ENCODE peak calls at places on chromosomes 2 and 18, in five cellular contexts. G is AG09309; D is GM10248; J is CD4-positive, alpha-beta T cell; X is mammary epithelial cell. E is an unnamed sample.

GRCh38 chr2:157764386-157764785 is 111.7 kb downstream of the ACVR1 start:
- DNase-seq in X (no peak), D (no peak), J (no peak), G (no peak), E (no peak)

GRCh38 chr2:65729246-65729645 is 296.8 kb upstream of the SPRED2 start:
- DNase-seq in G (no peak), X (peak), D (no peak), J (no peak), E (no peak)

GRCh38 chr18:79077181-79077580 is 8.0 kb downstream of the ATP9B start:
- DNase-seq in D (no peak), J (no peak), X (no peak), G (no peak), E (no peak)

GRCh38 chr2:179422037-179422643 is 157.5 kb upstream of the SESTD1 start:
- DNase-seq in X (peak), G (no peak), J (no peak), D (peak), E (peak)

GRCh38 chr2:196926562-196927317 is at the start of gene PGAP1:
- DNase-seq in D (peak), J (peak), X (peak), G (peak), E (peak)

GRCh38 chr18:3619222-3619621 is 169.2 kb downstream of the TGIF1 start:
- DNase-seq in X (no peak), G (no peak), J (no peak), D (no peak), E (no peak)

GRCh38 chr18:47262397-47263196 is 11.1 kb upstream of the SKOR2 start:
- DNase-seq in J (no peak), D (no peak), G (no peak), X (no peak), E (no peak)

GRCh38 chr2:98503481-98504096 is 58.9 kb downstream of the INPP4A start:
- DNase-seq in D (no peak), J (no peak), X (no peak), G (no peak), E (no peak)

GRCh38 chr2:106562826-106563594 is 75.8 kb downstream of the CD8B2 start:
- DNase-seq in G (no peak), J (no peak), X (no peak), D (no peak), E (no peak)

GRCh38 chr18:64167408-64167807 is 18.5 kb upstream of the LINC00305 start:
- DNase-seq in X (no peak), G (no peak), D (no peak), J (no peak), E (no peak)

GRCh38 chr2:144975881-144976280 is 456.0 kb upstream of the ZEB2 start:
- DNase-seq in D (no peak), X (no peak), G (no peak), J (no peak), E (no peak)

GRCh38 chr18:50327983-50328382 is 40.5 kb upstream of the CXXC1 start:
- DNase-seq in D (no peak), J (no peak), G (no peak), X (no peak), E (no peak)

GRCh38 chr2:237128026-237128703 is 42.5 kb downstream of the COPS8 start:
- DNase-seq in G (peak), D (no peak), X (peak), J (no peak), E (no peak)

GRCh38 chr18:68769423-68769822 is 28.5 kb upstream of the CCDC102B start:
- DNase-seq in X (no peak), D (no peak), J (no peak), G (peak), E (no peak)

GRCh38 chr2:224882291-224883171 is 159.7 kb downstream of the DOCK10 start:
- DNase-seq in X (peak), D (no peak), G (peak), J (no peak), E (no peak)

GRCh38 chr18:79399275-79400081 is 3.7 kb downstream of the NFATC1 start:
- DNase-seq in D (no peak), G (no peak), X (no peak), J (no peak), E (no peak)

GRCh38 chr2:85754313-85755095 is 713 bp downstream of the ATOH8 start:
- DNase-seq in X (peak), J (peak), D (no peak), G (no peak), E (peak)

GRCh38 chr2:179569834-179570233 is 291.6 kb downstream of the ZNF385B start:
- DNase-seq in X (peak), D (no peak), J (no peak), G (peak), E (no peak)

GRCh38 chr2:224890407-224890806 is 151.9 kb downstream of the DOCK10 start:
- DNase-seq in D (no peak), X (no peak), J (no peak), G (no peak), E (no peak)

GRCh38 chr2:220893411-220893810 is 678.7 kb downstream of the EPHA4 start:
- DNase-seq in G (no peak), X (peak), J (no peak), D (no peak), E (no peak)

GRCh38 chr18:2036136-2036535 is 535.2 kb downstream of the METTL4 start:
- DNase-seq in G (no peak), D (no peak), J (no peak), X (peak), E (no peak)

GRCh38 chr2:210225461-210225798 is 183 bp upstream of the ACADL start:
- DNase-seq in X (no peak), G (no peak), D (no peak), J (no peak), E (no peak)

GRCh38 chr2:10549621-10550020 is 101.5 kb upstream of the ODC1 start:
- DNase-seq in G (no peak), D (no peak), X (no peak), J (no peak), E (no peak)

GRCh38 chr2:181955010-181955409 is 30.6 kb upstream of the PPP1R1C start:
- DNase-seq in G (peak), D (no peak), X (peak), J (no peak), E (no peak)

GRCh38 chr2:88838165-88838635 is 146.7 kb downstream of the RPIA start:
- DNase-seq in G (no peak), X (no peak), J (no peak), D (peak), E (no peak)

GRCh38 chr2:120447122-120447785 is 101.3 kb downstream of the INHBB start:
- DNase-seq in D (no peak), J (no peak), G (no peak), X (no peak), E (no peak)

GRCh38 chr2:134736167-134736885 is 17.5 kb upstream of the TMEM163 start:
- DNase-seq in J (no peak), D (no peak), G (no peak), X (peak), E (no peak)

GRCh38 chr2:204021290-204022081 is 84.9 kb downstream of the ICOS start:
- DNase-seq in G (no peak), J (no peak), D (no peak), X (no peak), E (no peak)

GRCh38 chr2:144936442-144936841 is 416.5 kb upstream of the ZEB2 start:
- DNase-seq in D (no peak), X (no peak), J (no peak), G (no peak), E (no peak)

GRCh38 chr2:11024010-11024615 is 112.4 kb downstream of the KCNF1 start:
- DNase-seq in D (no peak), J (no peak), G (no peak), X (no peak), E (no peak)

GRCh38 chr2:68577183-68577582 is 66.2 kb upstream of the PROKR1 start:
- DNase-seq in J (no peak), X (no peak), G (no peak), D (no peak), E (no peak)

GRCh38 chr2:68574202-68574791 is 69.1 kb upstream of the PROKR1 start:
- DNase-seq in J (no peak), D (no peak), X (no peak), G (no peak), E (no peak)

DNA sequence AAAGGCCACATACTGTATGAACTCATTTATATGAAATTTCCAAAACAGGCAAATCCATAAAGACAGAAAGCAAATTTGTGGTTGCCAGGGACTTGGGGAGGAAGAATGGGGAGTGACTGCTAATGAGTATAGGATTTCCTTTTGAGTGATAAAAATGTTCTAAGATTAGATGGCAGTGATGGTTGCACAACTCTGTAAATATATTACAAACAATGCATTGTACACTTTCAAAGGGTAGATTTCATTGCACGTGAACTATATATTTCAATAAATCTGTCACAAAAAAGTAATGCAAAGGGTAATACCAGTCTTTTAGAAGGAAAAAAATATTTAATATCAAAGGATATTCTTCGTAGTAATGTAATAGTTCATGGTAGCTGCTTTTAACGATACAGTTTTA is 63.7 kb upstream of the PROKR1 start:
- DNase-seq in X (no peak), D (no peak), G (no peak), J (no peak), E (no peak)
- TF ChIP-seq CTCF in X (no peak), D (no peak), G (no peak), J (no peak), E (no peak)

GRCh38 chr2:149617057-149617456 is 29.5 kb upstream of the MMADHC start:
- DNase-seq in X (no peak), G (no peak), D (no peak), J (no peak), E (no peak)

GRCh38 chr2:149606251-149606811 is 18.8 kb upstream of the MMADHC start:
- DNase-seq in D (no peak), G (no peak), J (no peak), X (peak), E (no peak)

GRCh38 chr2:149613712-149614111 is 26.1 kb upstream of the MMADHC start:
- DNase-seq in G (peak), D (no peak), J (no peak), X (no peak), E (no peak)

GRCh38 chr2:149612122-149612521 is 24.5 kb upstream of the MMADHC start:
- DNase-seq in D (no peak), G (no peak), X (no peak), J (no peak), E (no peak)

GRCh38 chr2:149611100-149611820 is 23.7 kb upstream of the MMADHC start:
- DNase-seq in G (no peak), D (no peak), J (no peak), X (peak), E (no peak)
- TF ChIP-seq CTCF in G (peak), D (no peak), J (no peak), X (peak), E (no peak)

GRCh38 chr2:68837164-68837860 is 33.9 kb downstream of the BMP10 start:
- DNase-seq in J (peak), D (peak), X (peak), G (no peak), E (peak)

GRCh38 chr2:68832161-68832869 is 38.9 kb downstream of the BMP10 start:
- DNase-seq in G (no peak), D (peak), J (no peak), X (peak), E (peak)

GRCh38 chr2:68835636-68836035 is 35.6 kb downstream of the BMP10 start:
- DNase-seq in G (no peak), D (no peak), J (no peak), X (no peak), E (no peak)

GRCh38 chr2:68833162-68833561 is 38.0 kb downstream of the BMP10 start:
- DNase-seq in G (no peak), J (no peak), X (no peak), D (no peak), E (no peak)

DNA sequence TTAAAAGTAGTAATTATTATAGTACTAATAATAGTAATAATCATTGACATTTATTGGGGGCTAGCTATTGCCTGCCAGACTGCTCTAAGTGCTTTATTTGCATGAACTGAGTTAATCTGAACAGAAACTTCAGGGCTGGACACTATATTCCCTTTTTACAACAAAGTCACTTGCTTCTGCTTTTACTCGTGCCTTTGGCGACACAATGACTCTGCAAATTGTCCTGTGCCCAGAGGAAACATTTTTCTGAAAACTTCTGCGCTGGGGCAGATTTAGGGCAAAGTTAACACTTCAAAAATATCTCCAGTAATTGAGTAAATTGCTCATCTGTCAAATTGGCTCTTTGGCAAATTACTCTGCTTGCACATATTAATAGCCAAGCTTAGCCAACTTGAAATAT is 36.5 kb downstream of the BMP10 start:
- DNase-seq in X (no peak), D (no peak), J (no peak), G (no peak), E (no peak)
- TF ChIP-seq CTCF in X (no peak), D (no peak), J (no peak), G (no peak), E (no peak)

GRCh38 chr2:241882090-241882625 is 12.6 kb downstream of the RTP5 start:
- DNase-seq in X (no peak), G (no peak), J (no peak), D (peak), E (peak)
- TF ChIP-seq CTCF in X (no peak), G (no peak), J (peak), D (peak), E (peak)

GRCh38 chr2:235516257-235516656 is 22.4 kb downstream of the AGAP1 start:
- DNase-seq in D (no peak), G (no peak), J (no peak), X (no peak), E (no peak)
- TF ChIP-seq CTCF in D (no peak), G (no peak), J (no peak), X (no peak), E (no peak)

E was measured in GM13976.